ENCODE peak calls at places on chromosome 4, in nine cellular contexts. K is lower lobe of right lung; T is SK-N-SH; Z is thoracic aorta; Q is upper lobe of right lung; X is GM23338; P is endodermal cell; R is kidney epithelial cell; A is CD4-positive, alpha-beta T cell. W is an unnamed sample. For H3K27me3, the result is how much of the 10 kb centered on the place peaks cover.

GRCh38 chr4:113292371-113293042 is 243.1 kb downstream of the ANK2 start:
- DNase-seq in Q (no peak), Z (no peak), T (no peak), P (peak), A (no peak), R (no peak), X (peak), K (no peak), W (no peak)

GRCh38 chr4:142697928-142698327 is 148.2 kb downstream of the INPP4B start:
- DNase-seq in Q (no peak), A (no peak), T (no peak), R (no peak), K (no peak), P (no peak), X (no peak), Z (no peak), W (no peak)

GRCh38 chr4:90842960-90843359 is 715.8 kb downstream of the CCSER1 start:
- DNase-seq in A (no peak), Q (no peak), P (no peak), T (no peak), Z (no peak), K (no peak), R (peak), X (no peak), W (no peak)

GRCh38 chr4:113336556-113336955 is 287.1 kb downstream of the ANK2 start:
- DNase-seq in K (no peak), R (no peak), P (no peak), Z (no peak), A (no peak), T (no peak), Q (no peak), X (no peak), W (no peak)

GRCh38 chr4:55364691-55365346 is 18.8 kb downstream of the SRD5A3 start:
- DNase-seq in R (no peak), X (peak), A (no peak), P (no peak), Z (no peak), Q (no peak), T (no peak), K (no peak), W (no peak)

GRCh38 chr4:32025840-32026459 is 1305.8 kb downstream of the PCDH7 start:
- DNase-seq in R (peak), X (peak), Z (no peak), T (no peak), A (no peak), P (peak), Q (no peak), K (no peak), W (no peak)

GRCh38 chr4:25523405-25523804 is 132.2 kb upstream of the SLC34A2 start:
- DNase-seq in X (no peak), Q (no peak), K (no peak), T (no peak), A (no peak), P (no peak), R (no peak), Z (no peak), W (no peak)

GRCh38 chr4:6568689-6569332 is 6.2 kb upstream of the MAN2B2 start:
- DNase-seq in X (no peak), P (no peak), A (no peak), Z (no peak), Q (no peak), R (no peak), T (no peak), K (no peak), W (no peak)

GRCh38 chr4:85039526-85039925 is 73.0 kb upstream of the WDFY3 start:
- DNase-seq in A (no peak), Z (no peak), T (no peak), K (no peak), Q (no peak), P (no peak), R (peak), X (no peak), W (no peak)

GRCh38 chr4:150244600-150244999 is 166.4 kb downstream of the DCLK2 start:
- DNase-seq in R (peak), P (no peak), T (no peak), K (no peak), Q (no peak), X (peak), A (no peak), Z (no peak), W (no peak)

GRCh38 chr4:118879409-118879808 is 9.2 kb upstream of the SYNPO2 start:
- DNase-seq in Z (no peak), R (no peak), X (no peak), K (no peak), A (no peak), T (no peak), Q (no peak), P (no peak), W (no peak)

GRCh38 chr4:132056466-132056865 is 1092.6 kb upstream of the PCDH10 start:
- DNase-seq in K (no peak), X (no peak), Z (no peak), Q (no peak), P (no peak), T (no peak), A (no peak), R (no peak), W (no peak)

GRCh38 chr4:139144911-139145551 is 32.0 kb downstream of the ELF2 start:
- DNase-seq in X (peak), T (no peak), K (no peak), Q (no peak), Z (no peak), P (peak), R (no peak), A (no peak), W (no peak)

GRCh38 chr4:108416831-108417230 is 203.5 kb upstream of the RPL34 start:
- DNase-seq in Z (no peak), T (no peak), Q (no peak), A (no peak), K (no peak), X (no peak), P (no peak), R (no peak), W (no peak)

GRCh38 chr4:37644962-37645361 is 41.2 kb downstream of the RELL1 start:
- DNase-seq in A (no peak), R (no peak), Z (no peak), P (no peak), T (no peak), Q (no peak), X (no peak), K (no peak), W (no peak)

GRCh38 chr4:26124753-26125236 is 196.0 kb upstream of the RBPJ start:
- DNase-seq in R (no peak), Z (no peak), T (no peak), P (no peak), X (peak), K (no peak), Q (no peak), A (no peak), W (no peak)

GRCh38 chr4:33696586-33696985 is 2547.7 kb downstream of the ARAP2 start:
- DNase-seq in P (no peak), Q (no peak), K (no peak), R (no peak), Z (no peak), X (no peak), T (no peak), A (no peak), W (no peak)

GRCh38 chr4:169815606-169816005 is 57.9 kb upstream of the HPF1 start:
- DNase-seq in R (peak), T (no peak), K (no peak), Q (no peak), X (no peak), A (no peak), P (no peak), Z (no peak), W (no peak)

GRCh38 chr4:2793578-2793919 is 664 bp downstream of the SH3BP2 start:
- DNase-seq in X (peak), Z (no peak), P (peak), Q (peak), A (no peak), K (peak), R (no peak), T (peak), W (no peak)
- TF ChIP-seq CTCF in X (no peak), Z (no peak), P (no peak), Q (no peak), A (no peak), K (no peak), R (no peak), T (no peak), W (no peak)

GRCh38 chr4:182766851-182767250 is 150.3 kb downstream of the DCTD start:
- DNase-seq in R (no peak), Z (no peak), P (no peak), T (no peak), A (no peak), K (no peak), X (no peak), Q (no peak), W (no peak)

GRCh38 chr4:182760644-182761043 is 156.5 kb downstream of the DCTD start:
- DNase-seq in P (no peak), Z (no peak), A (no peak), X (no peak), R (no peak), Q (no peak), K (no peak), T (no peak), W (no peak)

GRCh38 chr4:182768821-182769220 is 148.4 kb downstream of the DCTD start:
- DNase-seq in Z (no peak), R (no peak), Q (no peak), P (no peak), T (no peak), X (peak), A (no peak), K (no peak), W (no peak)

GRCh38 chr4:182764642-182765041 is 152.5 kb downstream of the DCTD start:
- DNase-seq in R (no peak), X (peak), Z (no peak), Q (no peak), A (no peak), K (no peak), T (no peak), P (no peak), W (no peak)

DNA sequence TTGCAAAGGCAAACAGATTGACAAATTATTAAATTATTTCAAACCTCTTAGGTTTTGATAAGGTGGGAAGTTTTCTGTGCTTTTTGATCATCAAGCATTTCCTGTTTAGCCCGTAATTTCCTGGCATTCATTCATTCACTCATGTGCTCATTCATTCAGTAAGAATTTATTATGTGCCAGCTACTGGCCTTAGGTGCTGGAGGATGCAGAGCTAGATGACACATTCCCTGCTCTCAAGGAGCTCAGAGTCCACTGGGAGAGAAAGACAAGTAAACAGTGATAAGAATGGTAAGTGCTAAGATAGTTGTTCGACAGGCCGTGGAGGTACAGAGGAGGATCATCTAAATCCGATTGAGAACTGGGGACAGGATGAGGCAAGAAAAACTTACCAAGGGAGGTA is 153.0 kb downstream of the DCTD start:
- DNase-seq in T (no peak), X (no peak), A (no peak), Q (no peak), K (no peak), P (no peak), Z (no peak), R (no peak), W (no peak)
- H3K27me3 ChIP-seq in T (under half), X (under half), A (under half), Q (under half), K (under half), P (under half), Z (under half), R (under half), W (under half)

DNA sequence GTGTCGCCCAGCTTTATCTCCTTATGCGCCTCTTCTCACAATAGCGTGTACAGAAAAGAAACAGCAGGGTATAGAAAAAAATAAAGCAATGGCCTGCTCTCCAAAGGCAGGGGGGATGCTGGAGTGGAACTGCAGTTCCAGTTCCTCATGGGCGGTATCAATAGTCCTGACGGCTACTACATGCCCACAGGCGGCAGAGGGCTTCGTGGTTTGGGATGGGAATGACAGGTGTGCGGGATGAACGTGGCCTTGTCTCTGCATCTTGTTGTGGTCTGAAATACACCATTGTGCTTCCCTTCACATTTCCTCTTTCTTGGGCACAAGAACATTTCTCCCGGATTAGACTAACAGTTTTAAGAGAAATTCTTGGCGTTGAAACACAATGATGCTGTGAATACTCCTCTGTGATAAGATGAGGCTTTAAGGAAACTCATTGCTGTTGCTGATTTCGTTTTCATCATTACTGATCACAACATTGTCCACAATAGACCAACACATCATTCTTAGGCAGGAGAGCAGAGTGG is 124.1 kb upstream of the IGFBP7 start:
- DNase-seq in A (no peak), Z (no peak), K (no peak), X (no peak), T (no peak), Q (no peak), P (no peak), R (no peak), W (no peak)
- TF ChIP-seq CTCF in A (no peak), Z (no peak), K (no peak), X (no peak), T (no peak), Q (no peak), P (no peak), R (no peak), W (no peak)

GRCh38 chr4:4861592-4862551 is 2.4 kb downstream of the MSX1 start:
- DNase-seq in Q (no peak), R (no peak), P (peak), T (no peak), A (no peak), Z (no peak), K (no peak), X (no peak), W (no peak)

GRCh38 chr4:4859799-4860380 is 425 bp downstream of the MSX1 start:
- DNase-seq in K (no peak), Q (no peak), X (peak), A (no peak), T (peak), Z (no peak), R (no peak), P (peak), W (no peak)

GRCh38 chr4:4859010-4859798 is at the start of gene MSX1:
- DNase-seq in P (peak), R (no peak), X (peak), K (peak), Z (peak), Q (peak), T (peak), A (no peak), W (no peak)

GRCh38 chr4:4860381-4860802 is 927 bp downstream of the MSX1 start:
- DNase-seq in X (no peak), T (no peak), K (no peak), R (no peak), P (peak), A (no peak), Q (no peak), Z (no peak), W (no peak)

GRCh38 chr4:4860803-4861591 is 1.5 kb downstream of the MSX1 start:
- DNase-seq in T (peak), Q (no peak), X (peak), A (no peak), K (no peak), R (no peak), P (peak), Z (no peak), W (no peak)
- H3K27me3 ChIP-seq in T (half or more), Q (half or more), X (half or more), A (half or more), K (half or more), R (half or more), P (half or more), Z (under half), W (under half)

DNA sequence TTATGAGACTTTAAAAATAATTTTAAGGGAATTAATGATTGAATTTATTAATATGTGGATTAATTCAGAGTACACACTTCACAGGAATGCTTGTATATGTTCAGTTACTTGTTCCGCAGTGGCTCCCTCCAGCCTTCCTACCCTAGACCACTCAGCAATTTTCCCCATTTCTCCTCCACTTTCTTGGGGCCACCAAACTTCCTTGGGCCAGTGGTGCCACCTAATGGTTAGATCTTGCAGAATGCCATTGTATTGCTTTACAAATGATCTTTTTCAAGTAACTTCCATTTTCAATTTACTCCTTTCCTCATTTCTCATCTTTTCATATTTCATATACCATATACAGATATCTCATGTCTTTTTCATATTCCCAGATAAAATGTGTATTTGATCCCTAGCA is 3.6 kb upstream of the RNF175 start:
- DNase-seq in X (peak), A (no peak), P (peak), Z (no peak), R (no peak), Q (no peak), K (no peak), T (no peak), W (no peak)
- TF ChIP-seq CTCF in X (peak), A (no peak), P (peak), Z (no peak), R (peak), Q (peak), K (peak), T (peak), W (peak)

GRCh38 chr4:43373201-43373600 is 480.7 kb downstream of the GRXCR1 start:
- DNase-seq in R (no peak), X (no peak), T (no peak), P (no peak), K (no peak), Z (no peak), A (no peak), Q (no peak), W (no peak)
- H3K27me3 ChIP-seq in R (under half), X (under half), T (under half), P (under half), K (under half), Z (under half), A (under half), Q (under half), W (under half)

GRCh38 chr4:81507530-81507929 is 35.8 kb upstream of the RASGEF1B start:
- DNase-seq in A (no peak), Z (no peak), Q (no peak), P (no peak), X (no peak), K (no peak), T (no peak), R (no peak), W (no peak)

GRCh38 chr4:81506731-81507130 is 35.0 kb upstream of the RASGEF1B start:
- DNase-seq in P (no peak), R (no peak), A (no peak), Q (no peak), Z (no peak), T (no peak), X (no peak), K (no peak), W (no peak)

GRCh38 chr4:81502561-81502960 is 30.9 kb upstream of the RASGEF1B start:
- DNase-seq in X (no peak), Z (no peak), P (no peak), Q (no peak), R (no peak), A (no peak), T (no peak), K (no peak), W (no peak)

GRCh38 chr4:81503586-81503985 is 31.9 kb upstream of the RASGEF1B start:
- DNase-seq in T (no peak), K (no peak), P (no peak), A (no peak), X (no peak), Q (no peak), R (no peak), Z (no peak), W (no peak)

DNA sequence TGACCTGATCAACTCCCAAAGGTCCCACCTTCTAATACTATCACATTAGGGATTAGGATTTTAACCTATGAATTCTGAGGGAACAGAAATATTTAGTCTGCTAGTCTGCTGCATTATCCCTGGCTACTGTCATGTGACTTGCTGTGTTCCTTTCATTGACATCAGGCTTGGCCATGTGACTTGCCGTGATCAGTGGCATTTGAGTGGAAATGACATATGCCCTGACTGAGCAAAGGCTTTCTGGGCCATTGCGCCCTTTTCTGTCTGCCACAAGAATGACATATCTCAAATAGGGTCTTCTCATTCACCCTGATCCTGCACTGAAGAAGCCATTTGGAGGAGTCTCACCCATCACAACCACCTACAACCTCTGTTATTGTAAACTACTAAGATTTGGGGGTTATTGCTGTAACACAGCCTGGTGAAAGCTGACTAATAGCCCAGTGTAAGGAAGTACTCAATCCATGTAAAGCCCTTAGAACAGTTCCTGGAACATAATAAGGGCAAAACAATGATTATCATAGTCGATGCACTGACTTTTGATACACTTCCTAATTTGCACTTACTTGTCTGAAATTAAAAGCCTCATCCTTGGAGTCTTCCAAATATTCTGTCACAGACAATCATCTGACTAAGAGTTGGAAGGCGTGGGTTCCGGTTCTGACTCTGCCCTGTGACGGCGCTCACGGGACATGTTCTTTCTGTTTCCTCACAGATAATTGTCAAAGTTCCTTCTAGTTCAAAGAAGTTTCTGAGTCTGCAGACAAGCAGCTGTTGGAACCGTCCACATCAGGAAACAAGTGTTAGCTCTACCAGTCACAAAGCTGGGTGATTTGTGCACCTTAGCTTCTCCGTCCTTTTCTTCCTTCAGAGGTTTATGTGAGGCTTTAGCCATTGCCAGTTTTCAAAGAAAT is 33.2 kb upstream of the RASGEF1B start:
- DNase-seq in X (no peak), T (no peak), K (peak), R (no peak), Z (no peak), P (no peak), Q (peak), A (peak), W (no peak)
- TF ChIP-seq CTCF in X (no peak), T (no peak), K (peak), R (no peak), Z (no peak), P (no peak), Q (peak), A (no peak), W (no peak)

DNA sequence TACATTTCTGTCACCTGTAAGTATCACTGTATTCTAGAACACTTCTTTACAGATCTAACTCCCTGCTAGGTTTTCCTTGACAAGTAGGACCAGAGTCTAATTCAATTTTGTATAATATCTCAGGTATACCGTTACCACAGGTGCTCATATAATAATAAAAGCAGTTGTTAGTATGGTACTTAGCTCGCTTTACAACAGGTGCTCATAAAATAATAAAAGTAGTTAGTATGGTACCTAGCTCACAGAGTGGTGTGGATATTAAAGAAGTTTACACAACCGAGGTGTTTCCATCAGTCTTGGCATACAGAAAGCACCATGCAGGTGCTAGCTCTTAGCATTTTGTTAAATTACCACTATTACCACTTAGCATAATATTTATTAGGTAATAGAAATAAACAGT is 32.9 kb upstream of the FGFBP2 start:
- DNase-seq in T (no peak), A (no peak), R (no peak), X (no peak), Z (no peak), K (no peak), Q (no peak), P (no peak), W (no peak)
- H3K27me3 ChIP-seq in T (under half), A (under half), R (under half), X (under half), Z (under half), K (under half), Q (under half), P (under half), W (under half)

W was measured in BJ.